ENCODE peak calls at places on chromosomes 4 and X, in eight cellular contexts. M is heart right ventricle; R is keratinocyte; B is LNCaP clone FGC; P is OCI-LY7; G is tibial artery; W is CD4-positive, alpha-beta T cell; J is choroid plexus epithelial cell. E is an unnamed sample.

GRCh38 chr4:41061482-41062185 is 152.7 kb downstream of the APBB2 start:
- DNase-seq in M (no peak), R (no peak), B (no peak), P (no peak), G (no peak), W (no peak), J (peak), E (no peak)

GRCh38 chr4:183402771-183403170 is 41.7 kb upstream of the CDKN2AIP start:
- DNase-seq in M (no peak), R (no peak), B (no peak), P (no peak), G (no peak), W (no peak), J (no peak), E (no peak)

GRCh38 chr4:148986951-148987350 is 544.7 kb upstream of the NR3C2 start:
- DNase-seq in M (no peak), R (no peak), B (peak), P (no peak), G (no peak), W (no peak), J (no peak), E (no peak)

GRCh38 chr4:83269256-83269655 is 15.3 kb downstream of the COQ2 start:
- DNase-seq in M (no peak), R (no peak), B (no peak), P (no peak), G (no peak), W (no peak), J (peak), E (no peak)

GRCh38 chr4:128600996-128601857 is 208.3 kb upstream of the JADE1 start:
- DNase-seq in M (peak), R (peak), B (no peak), P (no peak), G (peak), W (no peak), J (peak), E (no peak)

GRCh38 chr4:16225139-16225538 is 1.1 kb downstream of the TAPT1 start:
- DNase-seq in M (no peak), R (no peak), B (no peak), P (peak), G (no peak), W (no peak), J (peak), E (no peak)

GRCh38 chrX:264634-265455 is 16.3 kb upstream of the PLCXD1 start:
- DNase-seq in M (no peak), R (no peak), B (peak), P (no peak), G (no peak), W (no peak), J (peak), E (no peak)

GRCh38 chr4:154164931-154165839 is 326.4 kb downstream of the DCHS2 start:
- DNase-seq in M (no peak), R (peak), B (no peak), P (no peak), G (peak), W (no peak), J (peak), E (no peak)

GRCh38 chr4:161554372-161554990 is 609.3 kb downstream of the FSTL5 start:
- DNase-seq in M (no peak), R (no peak), B (no peak), P (no peak), G (no peak), W (no peak), J (peak), E (no peak)

GRCh38 chr4:150944660-150945059 is 70.4 kb downstream of the LRBA start:
- DNase-seq in M (no peak), R (no peak), B (no peak), P (no peak), G (no peak), W (no peak), J (no peak), E (no peak)

GRCh38 chr4:176635372-176636261 is 157.1 kb downstream of the VEGFC start:
- DNase-seq in M (peak), R (no peak), B (no peak), P (no peak), G (no peak), W (no peak), J (peak), E (no peak)

GRCh38 chr4:84639143-84639542 is 56.2 kb downstream of the CDS1 start:
- DNase-seq in M (no peak), R (no peak), B (no peak), P (no peak), G (no peak), W (no peak), J (no peak), E (no peak)

GRCh38 chr4:8817813-8818062 is 53.9 kb downstream of the HMX1 start:
- DNase-seq in M (no peak), R (no peak), B (no peak), P (no peak), G (peak), W (no peak), J (no peak), E (peak)

GRCh38 chr4:90030202-90030601 is 97.0 kb upstream of the CCSER1 start:
- DNase-seq in M (no peak), R (no peak), B (no peak), P (no peak), G (no peak), W (no peak), J (no peak), E (no peak)

GRCh38 chrX:43349363-43349762 is 306.7 kb upstream of the MAOA start:
- DNase-seq in M (no peak), R (peak), B (peak), P (peak), G (no peak), W (peak), J (peak), E (no peak)

GRCh38 chr4:3873446-3874415 is 107.5 kb downstream of the ADRA2C start:
- DNase-seq in M (no peak), R (no peak), B (no peak), P (no peak), G (no peak), W (no peak), J (no peak), E (no peak)

GRCh38 chr4:181301735-181302380 is 941.3 kb upstream of the TENM3 start:
- DNase-seq in M (no peak), R (no peak), B (peak), P (peak), G (no peak), W (no peak), J (peak), E (no peak)

GRCh38 chrX:137566746-137567473 is 983 bp downstream of the ZIC3 start:
- DNase-seq in M (no peak), R (no peak), B (no peak), P (no peak), G (no peak), W (no peak), J (peak), E (no peak)

GRCh38 chrX:66012094-66012534 is 27.8 kb downstream of the VSIG4 start:
- DNase-seq in M (no peak), R (no peak), B (no peak), P (peak), G (no peak), W (no peak), J (no peak), E (no peak)

GRCh38 chr4:120517966-120518365 is 404.6 kb downstream of the PRDM5 start:
- DNase-seq in M (peak), R (no peak), B (no peak), P (no peak), G (peak), W (no peak), J (peak), E (no peak)

GRCh38 chrX:132751043-132751690 is 207.3 kb downstream of the HS6ST2 start:
- DNase-seq in M (no peak), R (no peak), B (no peak), P (no peak), G (no peak), W (no peak), J (no peak), E (no peak)

GRCh38 chr4:100827756-100828155 is 309.9 kb upstream of the EMCN start:
- DNase-seq in M (no peak), R (no peak), B (no peak), P (no peak), G (no peak), W (no peak), J (no peak), E (no peak)

GRCh38 chr4:173057906-173058305 is 110.7 kb upstream of the GALNT7 start:
- DNase-seq in M (no peak), R (no peak), B (no peak), P (no peak), G (no peak), W (no peak), J (no peak), E (no peak)

DNA sequence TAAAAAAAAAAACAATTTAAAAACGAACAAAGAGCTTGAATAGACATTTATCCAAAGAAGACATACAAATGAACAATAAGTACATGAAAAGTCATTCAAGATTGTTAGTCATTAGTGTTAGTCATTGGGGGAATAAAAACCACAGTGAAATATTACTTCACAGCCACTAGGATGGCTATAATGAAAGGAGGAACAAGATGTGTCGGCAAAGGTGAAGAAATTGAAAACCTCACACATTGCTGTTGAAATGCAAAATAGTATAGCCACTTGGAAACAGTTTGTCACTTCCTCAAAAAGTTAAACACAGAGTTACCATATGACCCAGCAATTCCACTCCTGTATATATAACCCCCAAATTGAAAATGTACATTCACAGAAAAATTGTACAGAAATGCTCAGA is 45.2 kb upstream of the SLC39A8 start:
- DNase-seq in M (no peak), R (peak), B (no peak), P (no peak), G (no peak), W (no peak), J (peak), E (no peak)
- TF ChIP-seq CTCF in M (no peak), R (no peak), B (no peak), P (no peak), G (no peak), W (no peak), J (no peak), E (no peak)

GRCh38 chr4:141711211-141711610 is 74.8 kb downstream of the IL15 start:
- DNase-seq in M (no peak), R (no peak), B (no peak), P (no peak), G (peak), W (no peak), J (peak), E (no peak)
- TF ChIP-seq CTCF in M (peak), R (peak), B (peak), P (peak), G (peak), W (no peak), J (peak), E (peak)

DNA sequence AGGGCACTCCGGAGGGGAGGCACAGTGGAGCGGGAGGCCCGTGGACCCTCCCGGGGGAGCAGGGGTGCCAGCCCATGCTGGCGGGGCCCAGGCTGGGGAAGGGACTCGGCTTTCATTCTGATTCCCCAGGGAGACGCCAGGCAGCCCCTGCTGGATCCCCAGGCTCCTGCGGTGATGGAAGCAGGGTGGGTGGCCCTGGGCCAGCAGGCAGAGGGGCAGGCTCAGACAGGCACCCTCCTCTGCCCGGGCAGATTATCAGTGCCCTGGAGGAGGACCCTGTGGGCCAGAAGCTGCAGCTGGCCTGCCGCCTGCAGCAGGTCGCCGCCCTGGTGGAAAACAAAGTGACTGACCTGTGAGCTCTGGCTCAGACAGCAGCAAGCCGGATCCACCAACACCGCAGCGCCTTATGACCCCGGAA is 2.1 kb upstream of the SRPK3 start:
- DNase-seq in M (no peak), R (peak), B (no peak), P (no peak), G (no peak), W (no peak), J (no peak), E (no peak)
- TF ChIP-seq CTCF in M (no peak), R (peak), B (peak), P (peak), G (no peak), W (no peak), J (no peak), E (peak)

DNA sequence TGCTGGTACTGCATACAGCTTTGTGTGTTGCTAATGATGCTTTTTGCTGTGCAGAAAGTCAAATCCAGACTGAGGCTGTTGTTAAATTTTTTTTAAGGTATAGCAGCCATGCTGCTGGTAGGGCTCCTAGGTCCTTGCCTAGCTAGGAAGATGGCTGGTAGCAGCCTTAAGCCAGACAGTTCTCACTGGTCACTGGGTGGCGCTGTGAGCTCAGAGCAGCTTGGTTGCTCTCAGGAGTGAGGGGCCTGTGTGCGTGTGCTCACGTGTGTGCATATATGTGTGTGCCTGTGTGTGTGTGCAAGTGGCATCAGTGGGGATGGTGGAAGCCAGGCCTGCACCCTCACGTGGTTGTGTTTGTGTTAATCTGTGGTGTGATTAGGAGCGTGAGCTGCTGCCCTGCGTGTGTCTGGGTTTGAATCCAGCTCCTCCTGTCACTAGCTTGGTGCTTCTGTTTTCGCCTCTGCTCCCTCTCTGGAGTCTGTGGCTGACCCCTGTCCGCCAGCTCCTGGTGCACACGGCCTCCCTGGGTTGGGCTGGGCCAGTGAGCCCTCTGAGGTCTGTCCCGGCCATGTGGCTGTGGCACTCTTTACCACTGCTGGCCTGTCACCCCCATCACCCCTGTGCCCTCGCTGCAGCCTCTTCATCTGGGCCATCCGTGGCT is 46.1 kb downstream of the SORCS2 start:
- DNase-seq in M (no peak), R (no peak), B (no peak), P (peak), G (no peak), W (no peak), J (no peak), E (no peak)
- TF ChIP-seq CTCF in M (no peak), R (no peak), B (no peak), P (peak), G (no peak), W (no peak), J (peak), E (peak)

GRCh38 chrX:140664939-140665338 is 44.6 kb upstream of the LINC00632 start:
- DNase-seq in M (no peak), R (no peak), B (no peak), P (peak), G (no peak), W (no peak), J (peak), E (no peak)
- TF ChIP-seq CTCF in M (peak), R (peak), B (peak), P (peak), G (peak), W (no peak), J (peak), E (peak)

GRCh38 chr4:143196323-143196722 is 11.6 kb downstream of the USP38 start:
- DNase-seq in M (no peak), R (no peak), B (no peak), P (no peak), G (no peak), W (no peak), J (no peak), E (no peak)

GRCh38 chr4:143199503-143199902 is 14.8 kb downstream of the USP38 start:
- DNase-seq in M (no peak), R (no peak), B (no peak), P (no peak), G (no peak), W (no peak), J (no peak), E (no peak)

DNA sequence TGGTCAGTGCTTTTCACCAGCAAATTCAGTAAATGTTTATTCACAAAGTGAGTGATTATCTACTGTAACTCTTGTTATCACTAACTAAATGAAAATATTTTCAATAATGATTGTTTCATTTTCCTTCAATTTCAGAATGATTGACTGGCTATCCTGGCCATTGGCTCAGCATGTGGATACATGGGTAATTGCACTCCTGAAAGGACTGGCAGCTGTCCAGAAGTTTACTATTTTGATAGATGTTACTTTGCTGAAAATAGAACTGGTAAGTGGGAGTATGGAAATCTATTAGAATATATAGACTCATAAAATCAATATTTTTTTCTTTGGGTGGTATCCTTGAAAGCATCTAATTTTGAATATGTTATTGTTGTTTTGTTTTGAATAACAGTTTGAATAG is 10.9 kb downstream of the USP38 start:
- DNase-seq in M (no peak), R (no peak), B (no peak), P (no peak), G (no peak), W (no peak), J (no peak), E (no peak)
- TF ChIP-seq CTCF in M (no peak), R (no peak), B (no peak), P (no peak), G (no peak), W (no peak), J (no peak), E (no peak)

DNA sequence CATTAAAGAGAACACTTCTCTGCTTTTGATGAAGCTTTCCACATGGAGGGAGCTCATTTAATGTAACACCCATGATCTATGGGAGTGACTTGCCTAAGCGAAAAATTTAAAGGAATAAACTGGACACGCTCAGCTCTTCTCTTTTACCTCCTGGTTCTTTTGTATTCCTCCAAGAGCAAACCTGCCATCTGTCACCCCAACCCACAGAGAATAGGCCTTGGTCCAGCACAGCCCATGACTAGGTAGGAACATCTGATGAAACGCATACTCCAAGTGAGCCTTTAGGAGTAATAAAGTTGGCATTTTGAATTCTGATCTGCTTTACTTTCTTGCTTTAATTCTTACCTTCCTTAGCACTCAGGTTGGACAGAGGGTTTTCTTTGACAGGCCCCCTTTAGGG is 389.0 kb downstream of the HNRNPD start:
- DNase-seq in M (no peak), R (no peak), B (no peak), P (no peak), G (no peak), W (no peak), J (no peak), E (no peak)
- TF ChIP-seq CTCF in M (no peak), R (no peak), B (no peak), P (no peak), G (no peak), W (no peak), J (no peak), E (no peak)

E was measured in progenitor cell of endocrine pancreas.